ENCODE peak calls at places on chromosomes 4 and X, in seven cellular contexts. One of them, this sample, is unnamed.
A peak's percentile ranks its signal among the peaks of the same experiment; 100 is the strongest.

GRCh38 chr4:2041234-2042130 is 17.6 kb upstream of the NAT8L start:
- DNase-seq in naive thymus-derived CD4-positive, alpha-beta T cell: peak; percentile 69
- DNase-seq in kidney: peak; percentile 92
- DNase-seq in left ventricle myocardium inferior: peak; percentile 84
- DNase-seq in lower leg skin: peak; percentile 49
- DNase-seq in K562: peak; percentile 95
- DNase-seq in lower lobe of right lung: peak; percentile 91
- DNase-seq in this sample: peak; percentile 74

GRCh38 chrX:39650883-39651282 is 446.9 kb downstream of the BCOR start:
- DNase-seq in lower lobe of right lung: no peak
- DNase-seq in lower leg skin: no peak
- DNase-seq in K562: no peak
- DNase-seq in left ventricle myocardium inferior: no peak
- DNase-seq in kidney: peak; percentile 75
- DNase-seq in naive thymus-derived CD4-positive, alpha-beta T cell: no peak
- DNase-seq in this sample: no peak

GRCh38 chrX:66042307-66043077 is 2.6 kb upstream of the VSIG4 start:
- DNase-seq in lower leg skin: no peak
- DNase-seq in naive thymus-derived CD4-positive, alpha-beta T cell: no peak
- DNase-seq in kidney: no peak
- DNase-seq in lower lobe of right lung: no peak
- DNase-seq in K562: no peak
- DNase-seq in left ventricle myocardium inferior: no peak
- DNase-seq in this sample: no peak

GRCh38 chrX:20498851-20499635 is 232.3 kb upstream of the RPS6KA3 start:
- DNase-seq in lower leg skin: no peak
- DNase-seq in naive thymus-derived CD4-positive, alpha-beta T cell: no peak
- DNase-seq in K562: no peak
- DNase-seq in left ventricle myocardium inferior: no peak
- DNase-seq in lower lobe of right lung: no peak
- DNase-seq in kidney: no peak
- DNase-seq in this sample: no peak

GRCh38 chrX:145609951-145610511 is 207.6 kb upstream of the SLITRK2 start:
- DNase-seq in lower lobe of right lung: no peak
- DNase-seq in lower leg skin: no peak
- DNase-seq in kidney: no peak
- DNase-seq in naive thymus-derived CD4-positive, alpha-beta T cell: no peak
- DNase-seq in K562: no peak
- DNase-seq in left ventricle myocardium inferior: no peak
- DNase-seq in this sample: peak; percentile 7

GRCh38 chr4:120664851-120665250 is 257.7 kb downstream of the PRDM5 start:
- DNase-seq in K562: no peak
- DNase-seq in naive thymus-derived CD4-positive, alpha-beta T cell: no peak
- DNase-seq in lower lobe of right lung: no peak
- DNase-seq in left ventricle myocardium inferior: no peak
- DNase-seq in kidney: no peak
- DNase-seq in lower leg skin: no peak
- DNase-seq in this sample: no peak

GRCh38 chr4:113433116-113433515 is 328.4 kb downstream of the CAMK2D start:
- DNase-seq in naive thymus-derived CD4-positive, alpha-beta T cell: no peak
- DNase-seq in kidney: no peak
- DNase-seq in left ventricle myocardium inferior: no peak
- DNase-seq in lower lobe of right lung: no peak
- DNase-seq in K562: no peak
- DNase-seq in lower leg skin: no peak
- DNase-seq in this sample: peak; percentile 59

GRCh38 chrX:13515181-13515930 is 54.0 kb upstream of the EGFL6 start:
- DNase-seq in kidney: no peak
- DNase-seq in left ventricle myocardium inferior: no peak
- DNase-seq in lower leg skin: no peak
- DNase-seq in K562: no peak
- DNase-seq in lower lobe of right lung: no peak
- DNase-seq in naive thymus-derived CD4-positive, alpha-beta T cell: no peak
- DNase-seq in this sample: peak; percentile 32

GRCh38 chrX:77003956-77004355 is 443.2 kb upstream of the FGF16 start:
- DNase-seq in K562: no peak
- DNase-seq in left ventricle myocardium inferior: no peak
- DNase-seq in kidney: no peak
- DNase-seq in naive thymus-derived CD4-positive, alpha-beta T cell: no peak
- DNase-seq in lower lobe of right lung: no peak
- DNase-seq in lower leg skin: no peak
- DNase-seq in this sample: peak; percentile 86

GRCh38 chr4:147829401-147830101 is 97.7 kb downstream of the ARHGAP10 start:
- DNase-seq in lower leg skin: peak; percentile 80
- DNase-seq in left ventricle myocardium inferior: peak; percentile 56
- DNase-seq in lower lobe of right lung: no peak
- DNase-seq in K562: no peak
- DNase-seq in kidney: no peak
- DNase-seq in naive thymus-derived CD4-positive, alpha-beta T cell: no peak
- DNase-seq in this sample: peak; percentile 46

GRCh38 chr4:38902695-38903094 is 35.1 kb downstream of the FAM114A1 start:
- DNase-seq in naive thymus-derived CD4-positive, alpha-beta T cell: peak; percentile 36
- DNase-seq in kidney: no peak
- DNase-seq in left ventricle myocardium inferior: no peak
- DNase-seq in K562: no peak
- DNase-seq in lower lobe of right lung: no peak
- DNase-seq in lower leg skin: no peak
- DNase-seq in this sample: peak; percentile 39

GRCh38 chr4:160194716-160195115 is 1091.8 kb downstream of the RAPGEF2 start:
- DNase-seq in left ventricle myocardium inferior: no peak
- DNase-seq in K562: no peak
- DNase-seq in lower lobe of right lung: no peak
- DNase-seq in lower leg skin: no peak
- DNase-seq in naive thymus-derived CD4-positive, alpha-beta T cell: no peak
- DNase-seq in kidney: peak; percentile 27
- DNase-seq in this sample: no peak

GRCh38 chr4:73653695-73654106 is 33.5 kb upstream of the RASSF6 start:
- DNase-seq in kidney: no peak
- DNase-seq in lower leg skin: no peak
- DNase-seq in naive thymus-derived CD4-positive, alpha-beta T cell: peak; percentile 13
- DNase-seq in left ventricle myocardium inferior: no peak
- DNase-seq in lower lobe of right lung: peak; percentile 52
- DNase-seq in K562: peak; percentile 71
- DNase-seq in this sample: peak; percentile 69

GRCh38 chrX:50813843-50814661 is at the start of gene SHROOM4:
- DNase-seq in naive thymus-derived CD4-positive, alpha-beta T cell: no peak
- DNase-seq in lower leg skin: no peak
- DNase-seq in kidney: peak; percentile 86
- DNase-seq in left ventricle myocardium inferior: peak; percentile 40
- DNase-seq in lower lobe of right lung: peak; percentile 66
- DNase-seq in K562: no peak
- DNase-seq in this sample: peak; percentile 19

GRCh38 chr4:104286867-104287266 is 207.8 kb downstream of the CXXC4 start:
- DNase-seq in left ventricle myocardium inferior: no peak
- DNase-seq in lower leg skin: no peak
- DNase-seq in K562: no peak
- DNase-seq in naive thymus-derived CD4-positive, alpha-beta T cell: no peak
- DNase-seq in kidney: no peak
- DNase-seq in lower lobe of right lung: no peak
- DNase-seq in this sample: no peak

GRCh38 chr4:71189471-71189870 is 149.3 kb upstream of the SLC4A4 start:
- DNase-seq in left ventricle myocardium inferior: no peak
- DNase-seq in kidney: no peak
- DNase-seq in lower leg skin: no peak
- DNase-seq in lower lobe of right lung: no peak
- DNase-seq in K562: no peak
- DNase-seq in naive thymus-derived CD4-positive, alpha-beta T cell: no peak
- DNase-seq in this sample: peak; percentile 50

GRCh38 chr4:156638925-156639605 is 332.5 kb downstream of the PDGFC start:
- DNase-seq in lower lobe of right lung: peak; percentile 34
- DNase-seq in K562: no peak
- DNase-seq in lower leg skin: no peak
- DNase-seq in naive thymus-derived CD4-positive, alpha-beta T cell: no peak
- DNase-seq in kidney: no peak
- DNase-seq in left ventricle myocardium inferior: no peak
- DNase-seq in this sample: peak; percentile 84

GRCh38 chr4:66647468-66647867 is 897.8 kb downstream of the CENPC start:
- DNase-seq in kidney: no peak
- DNase-seq in lower lobe of right lung: no peak
- DNase-seq in naive thymus-derived CD4-positive, alpha-beta T cell: no peak
- DNase-seq in left ventricle myocardium inferior: no peak
- DNase-seq in K562: no peak
- DNase-seq in lower leg skin: no peak
- DNase-seq in this sample: no peak

GRCh38 chrX:43469391-43470054 is 186.6 kb upstream of the MAOA start:
- DNase-seq in lower lobe of right lung: no peak
- DNase-seq in K562: no peak
- DNase-seq in left ventricle myocardium inferior: no peak
- DNase-seq in kidney: no peak
- DNase-seq in lower leg skin: no peak
- DNase-seq in naive thymus-derived CD4-positive, alpha-beta T cell: no peak
- DNase-seq in this sample: no peak

GRCh38 chr4:177802665-177803064 is 360.4 kb upstream of the AGA start:
- DNase-seq in naive thymus-derived CD4-positive, alpha-beta T cell: no peak
- DNase-seq in kidney: no peak
- DNase-seq in K562: no peak
- DNase-seq in lower lobe of right lung: no peak
- DNase-seq in lower leg skin: no peak
- DNase-seq in left ventricle myocardium inferior: no peak
- DNase-seq in this sample: no peak

GRCh38 chrX:8364369-8365141 is 100.1 kb upstream of the VCX3B start:
- DNase-seq in lower lobe of right lung: peak; percentile 35
- DNase-seq in kidney: no peak
- DNase-seq in left ventricle myocardium inferior: peak; percentile 13
- DNase-seq in K562: no peak
- DNase-seq in naive thymus-derived CD4-positive, alpha-beta T cell: no peak
- DNase-seq in lower leg skin: no peak
- DNase-seq in this sample: no peak

GRCh38 chrX:3548743-3549441 is 164.6 kb downstream of the PRKX start:
- DNase-seq in K562: no peak
- DNase-seq in left ventricle myocardium inferior: no peak
- DNase-seq in kidney: no peak
- DNase-seq in naive thymus-derived CD4-positive, alpha-beta T cell: no peak
- DNase-seq in lower lobe of right lung: no peak
- DNase-seq in lower leg skin: no peak
- DNase-seq in this sample: peak; percentile 87

GRCh38 chr4:2850966-2851782 is 7.5 kb downstream of the ADD1 start:
- DNase-seq in left ventricle myocardium inferior: no peak
- DNase-seq in naive thymus-derived CD4-positive, alpha-beta T cell: peak; percentile 16
- DNase-seq in kidney: no peak
- DNase-seq in K562: no peak
- DNase-seq in lower lobe of right lung: no peak
- DNase-seq in lower leg skin: no peak
- DNase-seq in this sample: peak; percentile 80

GRCh38 chr4:186368291-186368690 is 102.3 kb downstream of the F11 start:
- DNase-seq in lower leg skin: peak; percentile 38
- DNase-seq in K562: no peak
- DNase-seq in kidney: no peak
- DNase-seq in naive thymus-derived CD4-positive, alpha-beta T cell: no peak
- DNase-seq in left ventricle myocardium inferior: no peak
- DNase-seq in lower lobe of right lung: no peak
- DNase-seq in this sample: no peak

GRCh38 chrX:13197961-13198761 is 121.7 kb downstream of the ATXN3L start:
- DNase-seq in kidney: no peak
- DNase-seq in lower leg skin: no peak
- DNase-seq in lower lobe of right lung: no peak
- DNase-seq in naive thymus-derived CD4-positive, alpha-beta T cell: no peak
- DNase-seq in K562: no peak
- DNase-seq in left ventricle myocardium inferior: no peak
- DNase-seq in this sample: no peak

GRCh38 chr4:37812713-37813112 is 13.8 kb upstream of the PGM2 start:
- DNase-seq in kidney: no peak
- DNase-seq in lower lobe of right lung: no peak
- DNase-seq in naive thymus-derived CD4-positive, alpha-beta T cell: no peak
- DNase-seq in left ventricle myocardium inferior: no peak
- DNase-seq in lower leg skin: no peak
- DNase-seq in K562: no peak
- DNase-seq in this sample: peak; percentile 36

GRCh38 chrX:146259207-146259606 is 441.6 kb downstream of the SLITRK2 start:
- DNase-seq in left ventricle myocardium inferior: no peak
- DNase-seq in kidney: no peak
- DNase-seq in lower lobe of right lung: no peak
- DNase-seq in naive thymus-derived CD4-positive, alpha-beta T cell: no peak
- DNase-seq in lower leg skin: no peak
- DNase-seq in K562: no peak
- DNase-seq in this sample: no peak

DNA sequence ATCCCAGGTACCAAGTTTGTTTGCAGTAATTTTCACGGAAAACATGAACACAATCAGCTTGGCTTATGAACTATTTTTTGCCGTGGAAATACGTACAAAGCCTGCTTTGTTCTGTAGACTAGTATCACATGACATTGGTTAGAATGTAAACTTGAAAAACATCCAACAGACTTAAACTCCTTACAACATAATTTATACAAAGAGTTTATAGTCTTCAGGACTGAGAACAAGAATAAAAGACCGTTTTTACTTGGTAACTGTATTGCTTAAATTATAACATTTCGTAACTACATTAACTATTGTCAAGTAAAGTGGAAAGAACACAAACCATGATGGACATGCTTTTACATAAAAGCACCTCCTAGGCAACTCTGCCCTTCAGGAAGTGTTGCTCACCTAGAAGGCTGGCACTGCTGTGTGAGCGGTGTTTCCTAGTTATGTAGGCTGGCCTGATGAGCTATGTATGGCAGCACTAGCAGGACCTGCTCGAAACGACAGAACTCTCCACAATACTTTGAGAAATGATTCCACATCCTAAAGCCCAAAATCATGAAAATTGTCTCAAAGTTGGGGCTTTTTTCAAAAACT is 41.9 kb upstream of the WDR1 start:
- DNase-seq in lower leg skin: no peak
- DNase-seq in kidney: no peak
- DNase-seq in naive thymus-derived CD4-positive, alpha-beta T cell: peak; percentile 21
- DNase-seq in left ventricle myocardium inferior: no peak
- DNase-seq in lower lobe of right lung: no peak
- DNase-seq in K562: no peak
- DNase-seq in this sample: peak; percentile 28
- H3K4me3 ChIP-seq in lower leg skin: no peak overlapping the region
- H3K4me3 ChIP-seq in kidney: no peak overlapping the region
- H3K4me3 ChIP-seq in naive thymus-derived CD4-positive, alpha-beta T cell: no peak overlapping the region
- H3K4me3 ChIP-seq in left ventricle myocardium inferior: no peak overlapping the region
- H3K4me3 ChIP-seq in lower lobe of right lung: no peak overlapping the region
- H3K4me3 ChIP-seq in K562: no peak overlapping the region
- H3K4me3 ChIP-seq in this sample: no peak overlapping the region

GRCh38 chr4:155164705-155165104 is 43.7 kb upstream of the NPY2R start:
- DNase-seq in lower lobe of right lung: no peak
- DNase-seq in left ventricle myocardium inferior: no peak
- DNase-seq in lower leg skin: no peak
- DNase-seq in kidney: no peak
- DNase-seq in naive thymus-derived CD4-positive, alpha-beta T cell: no peak
- DNase-seq in K562: no peak
- DNase-seq in this sample: no peak
- H3K4me3 ChIP-seq in lower lobe of right lung: no peak overlapping the region
- H3K4me3 ChIP-seq in left ventricle myocardium inferior: no peak overlapping the region
- H3K4me3 ChIP-seq in lower leg skin: no peak overlapping the region
- H3K4me3 ChIP-seq in kidney: no peak overlapping the region
- H3K4me3 ChIP-seq in naive thymus-derived CD4-positive, alpha-beta T cell: no peak overlapping the region
- H3K4me3 ChIP-seq in K562: no peak overlapping the region
- H3K4me3 ChIP-seq in this sample: no peak overlapping the region

GRCh38 chr4:47686294-47686872 is 151.5 kb downstream of the CORIN start:
- DNase-seq in K562: peak; percentile 61
- DNase-seq in naive thymus-derived CD4-positive, alpha-beta T cell: peak; percentile 40
- DNase-seq in left ventricle myocardium inferior: peak; percentile 48
- DNase-seq in lower lobe of right lung: peak; percentile 48
- DNase-seq in lower leg skin: peak; percentile 45
- DNase-seq in kidney: no peak
- DNase-seq in this sample: peak; percentile 32
- H3K4me3 ChIP-seq in K562: no peak overlapping the region
- H3K4me3 ChIP-seq in naive thymus-derived CD4-positive, alpha-beta T cell: no peak overlapping the region
- H3K4me3 ChIP-seq in left ventricle myocardium inferior: no peak overlapping the region
- H3K4me3 ChIP-seq in lower lobe of right lung: no peak overlapping the region
- H3K4me3 ChIP-seq in lower leg skin: no peak overlapping the region
- H3K4me3 ChIP-seq in kidney: no peak overlapping the region
- H3K4me3 ChIP-seq in this sample: no peak overlapping the region

GRCh38 chr4:16269742-16270522 is 43.7 kb upstream of the TAPT1 start:
- DNase-seq in K562: no peak
- DNase-seq in lower leg skin: no peak
- DNase-seq in lower lobe of right lung: peak; percentile 52
- DNase-seq in left ventricle myocardium inferior: no peak
- DNase-seq in naive thymus-derived CD4-positive, alpha-beta T cell: no peak
- DNase-seq in kidney: no peak
- DNase-seq in this sample: peak; percentile 98
- H3K4me3 ChIP-seq in K562: no peak overlapping the region
- H3K4me3 ChIP-seq in lower leg skin: no peak overlapping the region
- H3K4me3 ChIP-seq in lower lobe of right lung: no peak overlapping the region
- H3K4me3 ChIP-seq in left ventricle myocardium inferior: no peak overlapping the region
- H3K4me3 ChIP-seq in naive thymus-derived CD4-positive, alpha-beta T cell: no peak overlapping the region
- H3K4me3 ChIP-seq in kidney: no peak overlapping the region
- H3K4me3 ChIP-seq in this sample: no peak overlapping the region

This sample was measured in fibroblast of the aortic adventitia.